ENCODE peak calls at places on chromosomes 4 and X, in ten cellular contexts. J, E, M, P, I, R, Y, A, O and H are unnamed samples.

GRCh38 chr4:108008721-108009120 is 19.0 kb downstream of the HADH start:
- DNase-seq in J (no peak), R (no peak), Y (no peak), M (peak), E (no peak), A (no peak), I (no peak), P (no peak), O (no peak), H (no peak)

GRCh38 chr4:129358571-129358970 is 262.6 kb downstream of the C4orf33 start:
- DNase-seq in E (no peak), O (no peak), A (no peak), M (peak), Y (no peak), R (no peak), J (no peak), I (no peak), P (no peak), H (no peak)

GRCh38 chr4:156941940-156942548 is 29.6 kb downstream of the PDGFC start:
- DNase-seq in A (peak), P (peak), I (peak), O (no peak), J (peak), R (no peak), Y (no peak), E (no peak), M (peak), H (peak)

GRCh38 chr4:144451771-144452170 is 194.2 kb upstream of the HHIP start:
- DNase-seq in O (no peak), E (no peak), I (no peak), M (no peak), A (no peak), Y (no peak), J (no peak), P (no peak), R (no peak), H (no peak)

GRCh38 chr4:186190456-186191265 is 706 bp upstream of the CYP4V2 start:
- DNase-seq in O (no peak), R (peak), P (peak), M (no peak), J (peak), Y (no peak), E (peak), I (peak), A (peak), H (no peak)

GRCh38 chr4:179285696-179286095 is 1843.5 kb upstream of the AGA start:
- DNase-seq in R (no peak), P (no peak), I (no peak), J (peak), O (no peak), Y (no peak), A (no peak), M (no peak), E (no peak), H (no peak)

GRCh38 chr4:127747883-127748282 is 17.7 kb downstream of the SLC25A31 start:
- DNase-seq in M (no peak), R (no peak), O (no peak), P (no peak), I (no peak), J (no peak), E (no peak), Y (no peak), A (no peak), H (no peak)

GRCh38 chrX:34404386-34405070 is 252.6 kb downstream of the TMEM47 start:
- DNase-seq in J (no peak), M (peak), I (no peak), A (no peak), R (no peak), O (no peak), P (no peak), Y (no peak), E (no peak), H (no peak)

GRCh38 chr4:48813984-48814383 is 16.9 kb upstream of the OCIAD1 start:
- DNase-seq in J (peak), P (no peak), E (no peak), I (no peak), M (no peak), A (no peak), Y (no peak), R (no peak), O (no peak), H (no peak)

GRCh38 chr4:105140684-105141490 is 5.8 kb upstream of the TET2 start:
- DNase-seq in J (no peak), M (peak), I (peak), Y (no peak), O (peak), R (peak), E (peak), A (peak), P (peak), H (no peak)

GRCh38 chr4:74531952-74532794 is 87.2 kb downstream of the AREG start:
- DNase-seq in I (peak), A (peak), R (no peak), P (peak), Y (no peak), O (no peak), J (peak), E (peak), M (peak), H (peak)

GRCh38 chr4:4577359-4577875 is 35.6 kb upstream of the STX18 start:
- DNase-seq in M (no peak), O (no peak), P (no peak), I (no peak), A (no peak), E (no peak), J (no peak), R (no peak), Y (no peak), H (no peak)

GRCh38 chrX:9682456-9682855 is 83.2 kb downstream of the GPR143 start:
- DNase-seq in R (no peak), A (no peak), I (peak), M (peak), P (peak), E (no peak), Y (no peak), J (no peak), O (no peak), H (no peak)

GRCh38 chrX:54181196-54181953 is 1.7 kb downstream of the FAM120C start:
- DNase-seq in O (no peak), M (peak), Y (no peak), P (no peak), I (no peak), J (peak), R (no peak), E (no peak), A (no peak), H (no peak)

GRCh38 chr4:42616576-42616975 is 40.3 kb downstream of the ATP8A1 start:
- DNase-seq in R (no peak), A (no peak), I (no peak), P (no peak), Y (no peak), O (no peak), J (no peak), E (no peak), M (no peak), H (no peak)

GRCh38 chr4:21768349-21769310 is 179.9 kb downstream of the KCNIP4 start:
- DNase-seq in J (peak), M (peak), Y (no peak), A (peak), R (peak), P (peak), I (peak), E (peak), O (no peak), H (peak)

GRCh38 chrX:51215266-51215665 is 117.4 kb upstream of the NUDT10 start:
- DNase-seq in E (no peak), M (no peak), I (no peak), Y (no peak), R (no peak), O (no peak), P (peak), A (no peak), J (no peak), H (no peak)

GRCh38 chr4:10288830-10289533 is 168.2 kb downstream of the ZNF518B start:
- DNase-seq in J (no peak), R (no peak), A (no peak), O (no peak), M (no peak), E (no peak), Y (no peak), P (no peak), I (no peak), H (no peak)

GRCh38 chr4:55549888-55550287 is 3.2 kb upstream of the CLOCK start:
- DNase-seq in R (no peak), O (no peak), Y (no peak), P (no peak), I (no peak), J (no peak), A (no peak), M (peak), E (no peak), H (no peak)

GRCh38 chrX:10044021-10044420 is 76.9 kb downstream of the CLDN34 start:
- DNase-seq in A (no peak), R (no peak), M (no peak), J (no peak), O (no peak), P (no peak), I (no peak), Y (no peak), E (no peak), H (no peak)

GRCh38 chr4:129926936-129927335 is 831.0 kb downstream of the C4orf33 start:
- DNase-seq in J (no peak), Y (no peak), I (no peak), O (no peak), A (peak), R (no peak), P (no peak), M (no peak), E (no peak), H (no peak)

GRCh38 chr4:4637710-4638109 is 95.9 kb upstream of the STX18 start:
- DNase-seq in O (no peak), E (no peak), R (no peak), Y (no peak), I (no peak), M (no peak), A (no peak), P (no peak), J (no peak), H (no peak)

GRCh38 chr4:69689530-69690111 is 36.6 kb upstream of the UGT2A1 start:
- DNase-seq in P (peak), J (peak), A (peak), Y (no peak), R (peak), E (peak), O (no peak), I (peak), M (peak), H (peak)

GRCh38 chrX:55356609-55357008 is 91.9 kb upstream of the PAGE3 start:
- DNase-seq in O (no peak), A (no peak), R (no peak), P (no peak), Y (no peak), I (no peak), E (no peak), M (no peak), J (no peak), H (no peak)

GRCh38 chr4:153468587-153468986 is 2.4 kb downstream of the TMEM131L start:
- DNase-seq in A (no peak), O (no peak), J (no peak), P (no peak), M (no peak), Y (no peak), E (peak), I (no peak), R (peak), H (no peak)

GRCh38 chrX:137563681-137564651 is 2.0 kb upstream of the ZIC3 start:
- DNase-seq in P (no peak), Y (no peak), J (no peak), R (no peak), A (no peak), M (no peak), I (peak), O (no peak), E (no peak), H (no peak)

GRCh38 chrX:133969191-133969590 is 16.2 kb downstream of the GPC3 start:
- DNase-seq in I (no peak), P (no peak), O (no peak), R (no peak), M (no peak), A (no peak), E (no peak), Y (no peak), J (no peak), H (no peak)

GRCh38 chr4:155426953-155427352 is 50.2 kb upstream of the MAP9 start:
- DNase-seq in O (no peak), P (peak), I (peak), E (no peak), A (no peak), Y (no peak), M (no peak), R (no peak), J (no peak), H (no peak)

GRCh38 chr4:112170451-112170993 is 25.3 kb downstream of the FAM241A start:
- DNase-seq in I (no peak), E (no peak), P (no peak), M (peak), Y (no peak), R (no peak), J (no peak), O (no peak), A (no peak), H (no peak)

GRCh38 chr4:66501986-66502385 is 831.7 kb upstream of the EPHA5 start:
- DNase-seq in E (no peak), I (no peak), Y (no peak), M (no peak), R (no peak), P (no peak), A (peak), O (no peak), J (no peak), H (peak)

GRCh38 chrX:40171513-40172168 is 73.9 kb upstream of the BCOR start:
- DNase-seq in J (no peak), O (no peak), R (peak), E (no peak), M (peak), A (no peak), I (peak), Y (no peak), P (no peak), H (peak)

GRCh38 chr4:150990993-150991392 is 24.1 kb downstream of the LRBA start:
- DNase-seq in I (no peak), O (no peak), A (no peak), E (no peak), Y (no peak), P (no peak), R (no peak), J (no peak), M (no peak), H (no peak)

GRCh38 chr4:111961806-111962205 is 183.4 kb upstream of the FAM241A start:
- DNase-seq in R (no peak), P (no peak), J (no peak), E (no peak), Y (no peak), M (peak), I (no peak), A (no peak), O (no peak), H (no peak)

GRCh38 chr4:153257151-153257620 is 52.9 kb downstream of the TRIM2 start:
- DNase-seq in E (peak), J (peak), M (peak), O (peak), A (peak), I (peak), P (peak), R (no peak), Y (no peak), H (peak)